ENCODE peak calls at places on chromosomes 4 and X, in eight cellular contexts. One of them, this sample, is unnamed. For H3K4me1, the result is how much of the 10 kb centered on the place peaks cover.

GRCh38 chrX:102995316-102995715 is 58.2 kb downstream of the RAB40AL start:
- DNase-seq in body of pancreas: no peak
- DNase-seq in stomach: no peak
- DNase-seq in GM12878: no peak
- DNase-seq in IMR-90: no peak
- DNase-seq in esophagus muscularis mucosa: no peak
- DNase-seq in breast epithelium: no peak
- DNase-seq in testis: no peak
- DNase-seq in this sample: no peak

GRCh38 chr4:168857009-168857408 is 153.0 kb downstream of the CBR4 start:
- DNase-seq in body of pancreas: no peak
- DNase-seq in stomach: no peak
- DNase-seq in GM12878: no peak
- DNase-seq in IMR-90: peak
- DNase-seq in esophagus muscularis mucosa: no peak
- DNase-seq in breast epithelium: no peak
- DNase-seq in testis: no peak
- DNase-seq in this sample: no peak

GRCh38 chr4:151679247-151679646 is 81.6 kb downstream of the GATB start:
- DNase-seq in body of pancreas: no peak
- DNase-seq in stomach: no peak
- DNase-seq in GM12878: no peak
- DNase-seq in IMR-90: no peak
- DNase-seq in esophagus muscularis mucosa: no peak
- DNase-seq in breast epithelium: no peak
- DNase-seq in testis: no peak
- DNase-seq in this sample: no peak

GRCh38 chr4:153341575-153342090 is 2.9 kb upstream of the MND1 start:
- DNase-seq in body of pancreas: peak
- DNase-seq in stomach: no peak
- DNase-seq in GM12878: no peak
- DNase-seq in IMR-90: peak
- DNase-seq in esophagus muscularis mucosa: no peak
- DNase-seq in breast epithelium: no peak
- DNase-seq in testis: no peak
- DNase-seq in this sample: no peak

GRCh38 chrX:46599051-46599560 is 25.5 kb downstream of the CHST7 start:
- DNase-seq in body of pancreas: no peak
- DNase-seq in stomach: no peak
- DNase-seq in GM12878: no peak
- DNase-seq in IMR-90: peak
- DNase-seq in esophagus muscularis mucosa: no peak
- DNase-seq in breast epithelium: no peak
- DNase-seq in testis: no peak
- DNase-seq in this sample: no peak

GRCh38 chrX:136176399-136176825 is 29.1 kb downstream of the FHL1 start:
- DNase-seq in body of pancreas: no peak
- DNase-seq in stomach: no peak
- DNase-seq in GM12878: no peak
- DNase-seq in IMR-90: peak
- DNase-seq in esophagus muscularis mucosa: no peak
- DNase-seq in breast epithelium: no peak
- DNase-seq in testis: peak
- DNase-seq in this sample: no peak

GRCh38 chr4:147340111-147340510 is 140.8 kb upstream of the EDNRA start:
- DNase-seq in body of pancreas: no peak
- DNase-seq in stomach: no peak
- DNase-seq in GM12878: no peak
- DNase-seq in IMR-90: peak
- DNase-seq in esophagus muscularis mucosa: no peak
- DNase-seq in breast epithelium: no peak
- DNase-seq in testis: no peak
- DNase-seq in this sample: no peak

GRCh38 chr4:8048856-8049686 is 109.4 kb upstream of the AFAP1 start:
- DNase-seq in body of pancreas: no peak
- DNase-seq in stomach: no peak
- DNase-seq in GM12878: no peak
- DNase-seq in IMR-90: no peak
- DNase-seq in esophagus muscularis mucosa: no peak
- DNase-seq in breast epithelium: no peak
- DNase-seq in testis: no peak
- DNase-seq in this sample: no peak

GRCh38 chrX:134658421-134658896 is at the start of gene PLAC1:
- DNase-seq in body of pancreas: no peak
- DNase-seq in stomach: no peak
- DNase-seq in GM12878: no peak
- DNase-seq in IMR-90: no peak
- DNase-seq in esophagus muscularis mucosa: no peak
- DNase-seq in breast epithelium: no peak
- DNase-seq in testis: no peak
- DNase-seq in this sample: no peak

GRCh38 chr4:150096625-150097024 is 18.4 kb downstream of the DCLK2 start:
- DNase-seq in body of pancreas: no peak
- DNase-seq in stomach: no peak
- DNase-seq in GM12878: no peak
- DNase-seq in IMR-90: no peak
- DNase-seq in esophagus muscularis mucosa: no peak
- DNase-seq in breast epithelium: no peak
- DNase-seq in testis: no peak
- DNase-seq in this sample: no peak

GRCh38 chr4:121256887-121257426 is 92.8 kb upstream of the TNIP3 start:
- DNase-seq in body of pancreas: no peak
- DNase-seq in stomach: no peak
- DNase-seq in GM12878: no peak
- DNase-seq in IMR-90: no peak
- DNase-seq in esophagus muscularis mucosa: no peak
- DNase-seq in breast epithelium: no peak
- DNase-seq in testis: no peak
- DNase-seq in this sample: no peak

GRCh38 chr4:2251073-2251794 is 9.3 kb upstream of the HAUS3 start:
- DNase-seq in body of pancreas: no peak
- DNase-seq in stomach: peak
- DNase-seq in GM12878: no peak
- DNase-seq in IMR-90: no peak
- DNase-seq in esophagus muscularis mucosa: peak
- DNase-seq in breast epithelium: peak
- DNase-seq in testis: peak
- DNase-seq in this sample: peak

GRCh38 chrX:106612403-106612789 is 618 bp downstream of the RADX start:
- DNase-seq in body of pancreas: no peak
- DNase-seq in stomach: no peak
- DNase-seq in GM12878: no peak
- DNase-seq in IMR-90: no peak
- DNase-seq in esophagus muscularis mucosa: no peak
- DNase-seq in breast epithelium: no peak
- DNase-seq in testis: no peak
- DNase-seq in this sample: no peak

DNA sequence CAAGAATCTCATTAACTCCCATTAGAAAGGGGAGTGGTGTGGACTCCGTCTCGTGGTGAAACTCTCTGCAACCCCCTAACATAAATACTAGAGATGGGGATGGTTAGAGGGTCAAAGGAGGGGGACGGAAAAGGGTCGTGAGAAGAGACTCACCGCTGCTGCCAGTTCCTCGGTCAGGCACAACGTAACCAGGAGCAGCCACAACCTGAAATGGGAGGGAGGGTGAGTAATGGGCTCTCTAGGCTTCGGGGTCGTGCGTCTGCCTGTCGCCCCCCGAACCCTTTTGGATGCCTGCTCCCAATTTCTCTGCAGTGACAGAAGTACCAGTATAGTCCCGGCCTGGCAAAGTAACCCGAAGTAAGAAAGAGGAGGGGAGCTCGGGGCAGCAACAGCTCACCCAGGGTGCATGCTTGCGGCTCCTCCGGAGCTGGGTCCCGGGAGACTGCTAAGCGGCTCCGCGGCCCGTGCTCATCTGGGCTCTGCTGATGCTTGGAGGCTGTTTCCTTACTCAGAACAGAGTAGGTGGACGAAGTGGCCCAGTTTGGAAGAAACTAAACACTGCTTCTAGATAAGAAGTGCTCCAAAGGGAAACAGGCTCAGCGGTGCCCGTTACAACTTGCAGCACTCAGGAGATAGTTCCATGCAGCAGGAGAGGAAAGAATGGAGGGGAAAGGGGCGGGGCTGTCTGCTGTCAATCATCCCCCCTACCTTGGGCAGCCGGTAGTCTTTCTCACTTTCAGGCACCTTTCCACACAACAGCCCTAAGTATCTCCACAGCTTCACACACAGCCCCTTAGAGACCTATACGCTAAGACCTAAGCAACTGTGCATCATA is at the start of gene COL4A6:
- DNase-seq in body of pancreas: peak
- DNase-seq in stomach: no peak
- DNase-seq in GM12878: no peak
- DNase-seq in IMR-90: no peak
- DNase-seq in esophagus muscularis mucosa: no peak
- DNase-seq in breast epithelium: no peak
- DNase-seq in testis: peak
- DNase-seq in this sample: peak
- TF ChIP-seq POLR2A in body of pancreas: no peak
- TF ChIP-seq POLR2A in stomach: no peak
- TF ChIP-seq POLR2A in GM12878: no peak
- TF ChIP-seq POLR2A in IMR-90: no peak
- TF ChIP-seq POLR2A in esophagus muscularis mucosa: no peak
- TF ChIP-seq POLR2A in breast epithelium: no peak
- TF ChIP-seq POLR2A in testis: no peak
- TF ChIP-seq POLR2A in this sample: no peak

GRCh38 chr4:162056947-162057346 is 106.9 kb downstream of the FSTL5 start:
- DNase-seq in body of pancreas: no peak
- DNase-seq in stomach: no peak
- DNase-seq in GM12878: no peak
- DNase-seq in IMR-90: no peak
- DNase-seq in esophagus muscularis mucosa: no peak
- DNase-seq in breast epithelium: no peak
- DNase-seq in testis: no peak
- DNase-seq in this sample: peak
- H3K4me1 ChIP-seq in body of pancreas: under half
- H3K4me1 ChIP-seq in stomach: under half
- H3K4me1 ChIP-seq in GM12878: under half
- H3K4me1 ChIP-seq in IMR-90: under half
- H3K4me1 ChIP-seq in esophagus muscularis mucosa: under half
- H3K4me1 ChIP-seq in breast epithelium: under half
- H3K4me1 ChIP-seq in testis: under half
- H3K4me1 ChIP-seq in this sample: under half

GRCh38 chr4:112276113-112276512 is 9.6 kb downstream of the TIFA start:
- DNase-seq in body of pancreas: no peak
- DNase-seq in stomach: no peak
- DNase-seq in GM12878: no peak
- DNase-seq in IMR-90: no peak
- DNase-seq in esophagus muscularis mucosa: no peak
- DNase-seq in breast epithelium: no peak
- DNase-seq in testis: no peak
- DNase-seq in this sample: no peak
- TF ChIP-seq POLR2A in body of pancreas: no peak
- TF ChIP-seq POLR2A in stomach: no peak
- TF ChIP-seq POLR2A in GM12878: peak
- TF ChIP-seq POLR2A in IMR-90: no peak
- TF ChIP-seq POLR2A in esophagus muscularis mucosa: no peak
- TF ChIP-seq POLR2A in breast epithelium: no peak
- TF ChIP-seq POLR2A in testis: no peak
- TF ChIP-seq POLR2A in this sample: no peak

DNA sequence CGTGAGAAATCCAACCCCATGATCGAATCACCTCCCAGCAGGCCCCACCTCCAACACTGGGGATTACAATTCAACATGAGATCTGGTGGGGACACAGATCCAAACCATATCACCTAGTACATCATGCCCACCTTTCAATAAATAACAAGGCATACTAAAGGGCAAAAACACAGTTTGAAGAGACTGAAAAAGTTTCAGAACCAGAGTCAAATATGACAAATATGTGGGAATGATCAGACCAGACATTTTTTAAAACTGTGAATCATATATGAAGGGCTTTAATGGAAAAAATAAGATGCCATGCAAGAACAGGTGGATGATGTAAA is 167.3 kb downstream of the CAMK2D start:
- DNase-seq in body of pancreas: no peak
- DNase-seq in stomach: no peak
- DNase-seq in GM12878: no peak
- DNase-seq in IMR-90: no peak
- DNase-seq in esophagus muscularis mucosa: no peak
- DNase-seq in breast epithelium: no peak
- DNase-seq in testis: no peak
- DNase-seq in this sample: no peak
- H3K4me1 ChIP-seq in body of pancreas: under half
- H3K4me1 ChIP-seq in stomach: under half
- H3K4me1 ChIP-seq in GM12878: under half
- H3K4me1 ChIP-seq in IMR-90: under half
- H3K4me1 ChIP-seq in esophagus muscularis mucosa: under half
- H3K4me1 ChIP-seq in breast epithelium: under half
- H3K4me1 ChIP-seq in testis: under half
- H3K4me1 ChIP-seq in this sample: under half

DNA sequence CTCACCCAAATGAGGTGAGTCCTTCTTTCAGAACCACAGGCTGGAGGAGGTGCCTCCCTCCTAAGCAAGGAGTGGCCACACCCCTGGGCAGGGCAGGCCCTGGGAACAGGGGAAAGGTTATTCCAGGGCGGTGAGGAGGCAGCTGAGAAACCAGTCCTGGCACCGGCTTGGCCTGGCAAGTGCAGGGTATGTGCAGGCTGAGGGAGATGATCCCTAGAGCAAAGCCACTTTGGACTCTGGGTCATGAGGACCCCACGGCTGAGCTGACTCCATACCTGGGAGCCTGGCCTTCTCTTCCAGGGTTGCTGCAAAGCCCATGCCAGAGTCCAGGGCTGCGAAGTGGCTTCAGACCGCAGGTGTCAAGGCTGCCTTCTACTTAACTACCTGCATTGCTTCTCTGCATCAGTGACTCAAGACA is 49.5 kb upstream of the HELT start:
- DNase-seq in body of pancreas: peak
- DNase-seq in stomach: peak
- DNase-seq in GM12878: no peak
- DNase-seq in IMR-90: no peak
- DNase-seq in esophagus muscularis mucosa: no peak
- DNase-seq in breast epithelium: peak
- DNase-seq in testis: no peak
- DNase-seq in this sample: peak
- TF ChIP-seq POLR2A in body of pancreas: no peak
- TF ChIP-seq POLR2A in stomach: no peak
- TF ChIP-seq POLR2A in GM12878: no peak
- TF ChIP-seq POLR2A in IMR-90: no peak
- TF ChIP-seq POLR2A in esophagus muscularis mucosa: no peak
- TF ChIP-seq POLR2A in breast epithelium: no peak
- TF ChIP-seq POLR2A in testis: no peak
- TF ChIP-seq POLR2A in this sample: no peak